ENCODE peak calls at places on chromosomes 13 and 19, in seven cellular contexts. K is activated T-cell treated with anti-CD3 and anti-CD28 coated beads for 24 hours; V is AG20443; D is SW 1271; A is epithelial cell of esophagus; Y is NCI-H1105; L is activated CD8-positive, alpha-beta memory T cell treated with anti-CD3 and anti-CD28 coated beads for 1 hour. S is an unnamed sample.

GRCh38 chr13:86185107-86185506 is 385.9 kb upstream of the SLITRK6 start:
- DNase-seq in K (no peak), D (no peak), Y (no peak), L (no peak), A (no peak), V (no peak), S (no peak)

GRCh38 chr19:49421039-49421877 is 2.0 kb downstream of the PTH2 start:
- DNase-seq in D (no peak), L (no peak), V (peak; percentile 91), A (peak; percentile 58), Y (peak; percentile 96), K (no peak), S (peak; percentile 83)

GRCh38 chr13:95787356-95788099 is 110.6 kb downstream of the DNAJC3 start:
- DNase-seq in Y (no peak), D (no peak), V (no peak), L (no peak), A (peak; percentile 9), K (no peak), S (no peak)

GRCh38 chr13:21673592-21674270 is 2.9 kb downstream of the FGF9 start:
- DNase-seq in A (peak; percentile 66), V (peak; percentile 79), D (no peak), L (no peak), Y (no peak), K (no peak), S (peak; percentile 59)

GRCh38 chr13:113122571-113123225 is at the start of gene F10:
- DNase-seq in V (peak; percentile 92), K (no peak), Y (no peak), D (no peak), A (no peak), L (no peak), S (peak; percentile 99)

GRCh38 chr13:112443191-112444000 is 67.2 kb downstream of the SPACA7 start:
- DNase-seq in K (no peak), A (no peak), L (no peak), Y (no peak), D (no peak), V (no peak), S (no peak)

GRCh38 chr19:30783212-30783611 is 411.0 kb downstream of the ZNF536 start:
- DNase-seq in V (peak; percentile 0), Y (no peak), K (no peak), A (no peak), L (no peak), D (no peak), S (no peak)

GRCh38 chr19:48615145-48616040 is 517 bp upstream of the FAM83E start:
- DNase-seq in A (no peak), D (no peak), V (no peak), L (no peak), K (no peak), Y (no peak), S (no peak)

GRCh38 chr19:6476155-6476895 is 5.3 kb downstream of the DENND1C start:
- DNase-seq in A (peak; percentile 83), D (peak; percentile 30), L (peak; percentile 36), V (peak; percentile 74), K (peak; percentile 54), Y (no peak), S (no peak)

GRCh38 chr13:104625196-104625595 is 1559.0 kb upstream of the SLC10A2 start:
- DNase-seq in A (no peak), L (no peak), Y (no peak), V (no peak), K (no peak), D (no peak), S (no peak)

GRCh38 chr19:45767410-45767880 is 1.6 kb downstream of the SIX5 start:
- DNase-seq in L (no peak), A (peak; percentile 83), Y (no peak), V (peak; percentile 87), K (no peak), D (no peak), S (peak; percentile 85)

GRCh38 chr13:76764429-76764828 is 121.8 kb downstream of the KCTD12 start:
- DNase-seq in K (no peak), D (no peak), V (peak; percentile 30), Y (no peak), A (peak; percentile 35), L (no peak), S (no peak)

S was measured in hepatic stellate cell.